ENCODE peak calls at places on chromosomes 6 and 20, in six cellular contexts. X is activated CD4-positive, alpha-beta T cell treated with anti-CD3 and anti-CD28 coated beads for 48 hours; A is GM12891; P is GM03348; S is naive thymus-derived CD4-positive, alpha-beta T cell; Q is mucosa of gallbladder. I is an unnamed sample.
A peak's percentile ranks its signal among the peaks of the same experiment; 100 is the strongest.

GRCh38 chr20:461254-462198 is 807 bp downstream of the TBC1D20 start:
- DNase-seq in P (peak; percentile 82), Q (peak; percentile 28), S (peak; percentile 47), X (peak; percentile 68), A (peak; percentile 46), I (no peak)

GRCh38 chr6:34182751-34183531 is 37.1 kb upstream of the GRM4 start:
- DNase-seq in Q (peak; percentile 35), X (peak; percentile 77), P (peak; percentile 9), S (peak; percentile 72), A (peak; percentile 61), I (no peak)

GRCh38 chr6:93305088-93305487 is 114.3 kb downstream of the EPHA7 start:
- DNase-seq in S (no peak), A (no peak), P (no peak), X (no peak), Q (no peak), I (no peak)

GRCh38 chr20:46512943-46513844 is at the start of gene ZNF334:
- DNase-seq in P (peak; percentile 78), X (peak; percentile 71), Q (peak; percentile 42), S (no peak), A (peak; percentile 39), I (no peak)

GRCh38 chr20:17620371-17621228 is 50.7 kb downstream of the DSTN start:
- DNase-seq in S (no peak), X (no peak), A (peak; percentile 7), P (no peak), Q (no peak), I (no peak)

GRCh38 chr6:33172307-33173227 is 19.7 kb downstream of the COL11A2 start:
- DNase-seq in P (peak; percentile 79), Q (no peak), S (no peak), X (no peak), A (peak; percentile 65), I (no peak)

GRCh38 chr6:70221025-70221714 is 81.7 kb downstream of the COL9A1 start:
- DNase-seq in P (peak; percentile 52), A (peak; percentile 2), X (peak; percentile 11), S (no peak), Q (no peak), I (no peak)

GRCh38 chr20:62627901-62628612 is 14.2 kb upstream of the SLCO4A1 start:
- DNase-seq in X (no peak), P (peak; percentile 67), Q (no peak), A (no peak), S (no peak), I (no peak)

GRCh38 chr6:154653853-154654252 is 79.4 kb upstream of the SCAF8 start:
- DNase-seq in P (peak; percentile 50), Q (peak; percentile 15), A (no peak), X (no peak), S (no peak), I (no peak)

GRCh38 chr6:168274046-168274952 is 45.3 kb downstream of the DACT2 start:
- DNase-seq in X (no peak), P (no peak), A (no peak), S (no peak), Q (no peak), I (no peak)

GRCh38 chr6:110689275-110689935 is 125.9 kb downstream of the CDK19 start:
- DNase-seq in A (no peak), P (no peak), X (no peak), S (no peak), Q (no peak), I (no peak)

GRCh38 chr6:17035994-17036393 is 65.9 kb upstream of the STMND1 start:
- DNase-seq in P (no peak), X (no peak), S (no peak), A (no peak), Q (no peak), I (no peak)

GRCh38 chr6:57162516-57162915 is 9.6 kb upstream of the BAG2 start:
- DNase-seq in X (no peak), A (no peak), S (no peak), Q (no peak), P (no peak), I (no peak)

GRCh38 chr20:63006611-63007471 is at the start of gene BHLHE23:
- DNase-seq in P (no peak), Q (no peak), A (no peak), X (no peak), S (no peak), I (no peak)

GRCh38 chr6:163554663-163555062 is 140.1 kb downstream of the QKI start:
- DNase-seq in A (no peak), Q (peak; percentile 30), S (peak; percentile 22), P (peak; percentile 52), X (peak; percentile 77), I (no peak)

GRCh38 chr6:116059713-116060571 is 749 bp downstream of the FRK start:
- DNase-seq in Q (peak; percentile 16), S (no peak), A (no peak), X (no peak), P (peak; percentile 3), I (no peak)

GRCh38 chr20:25739615-25740320 is 43.1 kb upstream of the ZNF337 start:
- DNase-seq in A (no peak), Q (no peak), S (no peak), P (no peak), X (no peak), I (no peak)

GRCh38 chr20:1569417-1569861 is 11.9 kb upstream of the SIRPD start:
- DNase-seq in X (no peak), Q (no peak), S (no peak), A (no peak), P (peak; percentile 11), I (no peak)

GRCh38 chr6:125041740-125042459 is 79.7 kb downstream of the RNF217 start:
- DNase-seq in A (no peak), X (no peak), Q (no peak), P (peak; percentile 22), S (no peak), I (no peak)

GRCh38 chr6:45031601-45032000 is 296.5 kb upstream of the RUNX2 start:
- DNase-seq in X (no peak), P (no peak), A (no peak), Q (no peak), S (no peak), I (no peak)

GRCh38 chr20:3133156-3133555 is 26.5 kb downstream of the FASTKD5 start:
- DNase-seq in Q (no peak), P (no peak), S (no peak), X (no peak), A (no peak), I (no peak)

GRCh38 chr6:29510202-29510601 is 22.4 kb upstream of the MAS1L start:
- DNase-seq in P (no peak), A (no peak), X (no peak), Q (no peak), S (no peak), I (no peak)

GRCh38 chr6:102075539-102075938 is 682.0 kb downstream of the GRIK2 start:
- DNase-seq in P (peak; percentile 14), A (no peak), S (no peak), X (no peak), Q (no peak), I (no peak)

GRCh38 chr6:42644211-42644610 is 78.2 kb downstream of the PRPH2 start:
- DNase-seq in Q (no peak), X (no peak), S (no peak), A (no peak), P (no peak), I (no peak)

GRCh38 chr6:157494132-157494705 is 113.2 kb downstream of the ZDHHC14 start:
- DNase-seq in S (no peak), P (peak; percentile 20), A (no peak), X (no peak), Q (no peak), I (no peak)

I was measured in cortex of kidney.